ENCODE peak calls at places on chromosomes 7 and 10, in five cellular contexts. I, W, H, T and Z are unnamed samples.

GRCh38 chr7:7851991-7852390 is 116.6 kb upstream of the GLCCI1 start:
- DNase-seq in I (no peak), W (no peak), H (no peak), T (no peak), Z (no peak)

GRCh38 chr7:44395067-44395466 is 69.7 kb upstream of the CAMK2B start:
- DNase-seq in I (no peak), W (no peak), H (peak; percentile 46), T (no peak), Z (peak; percentile 16)

GRCh38 chr10:131729361-131729760 is 171.4 kb upstream of the PPP2R2D start:
- DNase-seq in I (no peak), W (no peak), H (peak; percentile 68), T (no peak), Z (peak; percentile 60)

GRCh38 chr10:103757531-103758293 is 97.7 kb downstream of the SH3PXD2A start:
- DNase-seq in I (no peak), W (peak; percentile 28), H (peak; percentile 83), T (peak; percentile 85), Z (no peak)

GRCh38 chr10:133353202-133353959 is 4.4 kb downstream of the FUOM start:
- DNase-seq in I (no peak), W (no peak), H (no peak), T (no peak), Z (no peak)

GRCh38 chr7:100673942-100674431 is 447 bp downstream of the GNB2 start:
- DNase-seq in I (peak; percentile 54), W (peak; percentile 81), H (no peak), T (no peak), Z (no peak)

GRCh38 chr10:92787557-92788152 is 60.7 kb upstream of the EXOC6 start:
- DNase-seq in I (no peak), W (no peak), H (no peak), T (no peak), Z (no peak)

GRCh38 chr10:12333382-12334185 is 15.8 kb upstream of the CAMK1D start:
- DNase-seq in I (no peak), W (peak; percentile 15), H (peak; percentile 78), T (peak; percentile 97), Z (no peak)

GRCh38 chr10:123721441-123722049 is 55.4 kb downstream of the GPR26 start:
- DNase-seq in I (no peak), W (no peak), H (no peak), T (no peak), Z (no peak)

GRCh38 chr10:114310346-114310745 is 71.3 kb downstream of the VWA2 start:
- DNase-seq in I (no peak), W (no peak), H (peak; percentile 69), T (no peak), Z (no peak)

GRCh38 chr10:52004342-52004949 is 305.1 kb upstream of the CSTF2T start:
- DNase-seq in I (no peak), W (peak; percentile 25), H (no peak), T (peak; percentile 50), Z (no peak)

GRCh38 chr10:3784510-3785250 is at the start of gene KLF6:
- DNase-seq in I (peak; percentile 63), W (peak; percentile 85), H (peak; percentile 83), T (peak; percentile 49), Z (no peak)

GRCh38 chr7:43110790-43111362 is 1.6 kb upstream of the HECW1 start:
- DNase-seq in I (no peak), W (no peak), H (no peak), T (no peak), Z (no peak)

GRCh38 chr7:100367251-100367620 is 6.1 kb upstream of the PILRA start:
- DNase-seq in I (no peak), W (no peak), H (peak; percentile 43), T (no peak), Z (no peak)

GRCh38 chr10:13346912-13347234 is 1.2 kb downstream of the SEPHS1 start:
- DNase-seq in I (peak; percentile 26), W (no peak), H (no peak), T (no peak), Z (no peak)

GRCh38 chr7:152189026-152189425 is 163.6 kb downstream of the GALNT11 start:
- DNase-seq in I (no peak), W (no peak), H (no peak), T (no peak), Z (no peak)

GRCh38 chr10:17787087-17787942 is 21.8 kb upstream of the MRC1 start:
- DNase-seq in I (no peak), W (no peak), H (no peak), T (peak; percentile 96), Z (no peak)

GRCh38 chr10:44966129-44966815 is 6.7 kb downstream of the RASSF4 start:
- DNase-seq in I (no peak), W (no peak), H (no peak), T (peak; percentile 38), Z (peak; percentile 28)

GRCh38 chr7:52143219-52143618 is 826.6 kb upstream of the COBL start:
- DNase-seq in I (no peak), W (no peak), H (no peak), T (no peak), Z (no peak)

GRCh38 chr10:29618341-29619171 is 16.2 kb downstream of the SVIL start:
- DNase-seq in I (no peak), W (no peak), H (no peak), T (no peak), Z (no peak)

GRCh38 chr7:1229334-1229935 is 3.2 kb upstream of the UNCX start:
- DNase-seq in I (no peak), W (no peak), H (no peak), T (no peak), Z (no peak)

GRCh38 chr7:140316165-140316661 is 82.1 kb downstream of the SLC37A3 start:
- DNase-seq in I (no peak), W (peak; percentile 31), H (peak; percentile 81), T (peak; percentile 75), Z (peak; percentile 88)

GRCh38 chr10:69388488-69388887 is 28.2 kb downstream of the TACR2 start:
- DNase-seq in I (no peak), W (no peak), H (no peak), T (no peak), Z (no peak)

GRCh38 chr10:133326745-133327650 is 9.7 kb downstream of the CALY start:
- DNase-seq in I (no peak), W (no peak), H (no peak), T (no peak), Z (no peak)

GRCh38 chr7:124996778-124997177 is 67.2 kb upstream of the POT1 start:
- DNase-seq in I (no peak), W (no peak), H (no peak), T (peak; percentile 29), Z (no peak)